ENCODE peak calls at places on chromosome 10, in five cellular contexts. One of them, this sample, is unnamed.

GRCh38 chr10:127298396-127298795 is 102.0 kb upstream of the INSYN2A start:
- DNase-seq in A673: no peak
- DNase-seq in fibroblast of lung: no peak
- DNase-seq in foreskin fibroblast: no peak
- DNase-seq in fibroblast of pulmonary artery: no peak
- DNase-seq in this sample: no peak

GRCh38 chr10:95406651-95407280 is 116.0 kb upstream of the PDLIM1 start:
- DNase-seq in A673: no peak
- DNase-seq in fibroblast of lung: no peak
- DNase-seq in foreskin fibroblast: no peak
- DNase-seq in fibroblast of pulmonary artery: peak; percentile 8
- DNase-seq in this sample: no peak

GRCh38 chr10:110032801-110033723 is 25.3 kb downstream of the ADD3 start:
- DNase-seq in A673: no peak
- DNase-seq in fibroblast of lung: peak; percentile 36
- DNase-seq in foreskin fibroblast: no peak
- DNase-seq in fibroblast of pulmonary artery: peak; percentile 48
- DNase-seq in this sample: no peak

GRCh38 chr10:75512534-75512933 is 81.1 kb downstream of the LRMDA start:
- DNase-seq in A673: no peak
- DNase-seq in fibroblast of lung: peak; percentile 78
- DNase-seq in foreskin fibroblast: no peak
- DNase-seq in fibroblast of pulmonary artery: no peak
- DNase-seq in this sample: no peak

GRCh38 chr10:51937736-51938135 is 238.3 kb upstream of the CSTF2T start:
- DNase-seq in A673: no peak
- DNase-seq in fibroblast of lung: peak; percentile 90
- DNase-seq in foreskin fibroblast: peak; percentile 57
- DNase-seq in fibroblast of pulmonary artery: peak; percentile 70
- DNase-seq in this sample: peak; percentile 27

GRCh38 chr10:132145521-132146185 is 41.1 kb upstream of the DPYSL4 start:
- DNase-seq in A673: no peak
- DNase-seq in fibroblast of lung: no peak
- DNase-seq in foreskin fibroblast: no peak
- DNase-seq in fibroblast of pulmonary artery: no peak
- DNase-seq in this sample: no peak

GRCh38 chr10:81570878-81571794 is 303.9 kb upstream of the NRG3 start:
- DNase-seq in A673: no peak
- DNase-seq in fibroblast of lung: no peak
- DNase-seq in foreskin fibroblast: no peak
- DNase-seq in fibroblast of pulmonary artery: no peak
- DNase-seq in this sample: no peak

GRCh38 chr10:132486539-132487121 is 51.0 kb upstream of the INPP5A start:
- DNase-seq in A673: no peak
- DNase-seq in fibroblast of lung: no peak
- DNase-seq in foreskin fibroblast: no peak
- DNase-seq in fibroblast of pulmonary artery: no peak
- DNase-seq in this sample: no peak

GRCh38 chr10:34254596-34254995 is 560.5 kb downstream of the PARD3 start:
- DNase-seq in A673: peak; percentile 28
- DNase-seq in fibroblast of lung: peak; percentile 50
- DNase-seq in foreskin fibroblast: peak; percentile 46
- DNase-seq in fibroblast of pulmonary artery: peak; percentile 66
- DNase-seq in this sample: peak; percentile 27

GRCh38 chr10:126398383-126398743 is 10.1 kb upstream of the ADAM12 start:
- DNase-seq in A673: no peak
- DNase-seq in fibroblast of lung: no peak
- DNase-seq in foreskin fibroblast: no peak
- DNase-seq in fibroblast of pulmonary artery: no peak
- DNase-seq in this sample: no peak

GRCh38 chr10:129442866-129443265 is 24.2 kb upstream of the MGMT start:
- DNase-seq in A673: no peak
- DNase-seq in fibroblast of lung: no peak
- DNase-seq in foreskin fibroblast: no peak
- DNase-seq in fibroblast of pulmonary artery: no peak
- DNase-seq in this sample: no peak

GRCh38 chr10:13632879-13633437 is 46.2 kb downstream of the PRPF18 start:
- DNase-seq in A673: no peak
- DNase-seq in fibroblast of lung: no peak
- DNase-seq in foreskin fibroblast: no peak
- DNase-seq in fibroblast of pulmonary artery: no peak
- DNase-seq in this sample: no peak

GRCh38 chr10:15106352-15107013 is 9.3 kb downstream of the RPP38 start:
- DNase-seq in A673: peak; percentile 86
- DNase-seq in fibroblast of lung: peak; percentile 81
- DNase-seq in foreskin fibroblast: peak; percentile 53
- DNase-seq in fibroblast of pulmonary artery: peak; percentile 82
- DNase-seq in this sample: peak; percentile 45

GRCh38 chr10:128563904-128564303 is 437.7 kb upstream of the MKI67 start:
- DNase-seq in A673: no peak
- DNase-seq in fibroblast of lung: no peak
- DNase-seq in foreskin fibroblast: no peak
- DNase-seq in fibroblast of pulmonary artery: no peak
- DNase-seq in this sample: no peak

GRCh38 chr10:87092861-87093460 is 1.7 kb downstream of the GLUD1 start:
- DNase-seq in A673: peak; percentile 78
- DNase-seq in fibroblast of lung: peak; percentile 49
- DNase-seq in foreskin fibroblast: peak; percentile 45
- DNase-seq in fibroblast of pulmonary artery: peak; percentile 39
- DNase-seq in this sample: no peak

GRCh38 chr10:76274933-76275332 is 843.5 kb downstream of the LRMDA start:
- DNase-seq in A673: no peak
- DNase-seq in fibroblast of lung: no peak
- DNase-seq in foreskin fibroblast: no peak
- DNase-seq in fibroblast of pulmonary artery: no peak
- DNase-seq in this sample: no peak

GRCh38 chr10:86373251-86373650 is 6.7 kb upstream of the GRID1 start:
- DNase-seq in A673: no peak
- DNase-seq in fibroblast of lung: no peak
- DNase-seq in foreskin fibroblast: no peak
- DNase-seq in fibroblast of pulmonary artery: no peak
- DNase-seq in this sample: no peak

GRCh38 chr10:89337493-89337892 is 9.7 kb downstream of the IFIT3 start:
- DNase-seq in A673: peak; percentile 51
- DNase-seq in fibroblast of lung: peak; percentile 25
- DNase-seq in foreskin fibroblast: no peak
- DNase-seq in fibroblast of pulmonary artery: peak; percentile 53
- DNase-seq in this sample: no peak

GRCh38 chr10:16609195-16609594 is 87.5 kb upstream of the C1QL3 start:
- DNase-seq in A673: no peak
- DNase-seq in fibroblast of lung: no peak
- DNase-seq in foreskin fibroblast: no peak
- DNase-seq in fibroblast of pulmonary artery: no peak
- DNase-seq in this sample: no peak

GRCh38 chr10:31315453-31315852 is 3.6 kb upstream of the ZEB1 start:
- DNase-seq in A673: no peak
- DNase-seq in fibroblast of lung: peak; percentile 61
- DNase-seq in foreskin fibroblast: peak; percentile 91
- DNase-seq in fibroblast of pulmonary artery: peak; percentile 61
- DNase-seq in this sample: no peak

GRCh38 chr10:71429929-71430328 is 33.2 kb downstream of the CDH23 start:
- DNase-seq in A673: peak; percentile 41
- DNase-seq in fibroblast of lung: no peak
- DNase-seq in foreskin fibroblast: no peak
- DNase-seq in fibroblast of pulmonary artery: no peak
- DNase-seq in this sample: no peak

GRCh38 chr10:123999956-124000615 is 93.3 kb downstream of the CHST15 start:
- DNase-seq in A673: no peak
- DNase-seq in fibroblast of lung: no peak
- DNase-seq in foreskin fibroblast: no peak
- DNase-seq in fibroblast of pulmonary artery: no peak
- DNase-seq in this sample: no peak

GRCh38 chr10:30502266-30503058 is 68.5 kb downstream of the MAP3K8 start:
- DNase-seq in A673: no peak
- DNase-seq in fibroblast of lung: peak; percentile 47
- DNase-seq in foreskin fibroblast: peak; percentile 7
- DNase-seq in fibroblast of pulmonary artery: peak; percentile 39
- DNase-seq in this sample: no peak

GRCh38 chr10:32413513-32413912 is 32.4 kb upstream of the CCDC7 start:
- DNase-seq in A673: no peak
- DNase-seq in fibroblast of lung: peak; percentile 73
- DNase-seq in foreskin fibroblast: peak; percentile 76
- DNase-seq in fibroblast of pulmonary artery: peak; percentile 52
- DNase-seq in this sample: peak; percentile 82

GRCh38 chr10:86068532-86069337 is 297.9 kb downstream of the GRID1 start:
- DNase-seq in A673: no peak
- DNase-seq in fibroblast of lung: no peak
- DNase-seq in foreskin fibroblast: no peak
- DNase-seq in fibroblast of pulmonary artery: no peak
- DNase-seq in this sample: no peak

GRCh38 chr10:49308881-49309280 is 9.9 kb downstream of the C10orf71 start:
- DNase-seq in A673: no peak
- DNase-seq in fibroblast of lung: no peak
- DNase-seq in foreskin fibroblast: no peak
- DNase-seq in fibroblast of pulmonary artery: no peak
- DNase-seq in this sample: no peak

GRCh38 chr10:5658871-5659618 is 7.3 kb downstream of the ASB13 start:
- DNase-seq in A673: peak; percentile 24
- DNase-seq in fibroblast of lung: no peak
- DNase-seq in foreskin fibroblast: no peak
- DNase-seq in fibroblast of pulmonary artery: no peak
- DNase-seq in this sample: no peak

GRCh38 chr10:88389456-88389855 is 193.7 kb downstream of the RNLS start:
- DNase-seq in A673: peak; percentile 35
- DNase-seq in fibroblast of lung: peak; percentile 83
- DNase-seq in foreskin fibroblast: peak; percentile 61
- DNase-seq in fibroblast of pulmonary artery: peak; percentile 82
- DNase-seq in this sample: peak; percentile 60

GRCh38 chr10:96619120-96619519 is 32.3 kb upstream of the TM9SF3 start:
- DNase-seq in A673: no peak
- DNase-seq in fibroblast of lung: no peak
- DNase-seq in foreskin fibroblast: no peak
- DNase-seq in fibroblast of pulmonary artery: no peak
- DNase-seq in this sample: no peak

GRCh38 chr10:91540714-91541113 is 92.2 kb downstream of the PPP1R3C start:
- DNase-seq in A673: peak; percentile 11
- DNase-seq in fibroblast of lung: no peak
- DNase-seq in foreskin fibroblast: no peak
- DNase-seq in fibroblast of pulmonary artery: no peak
- DNase-seq in this sample: no peak

GRCh38 chr10:98916751-98917150 is 318.9 kb downstream of the HPSE2 start:
- DNase-seq in A673: peak; percentile 38
- DNase-seq in fibroblast of lung: peak; percentile 26
- DNase-seq in foreskin fibroblast: peak; percentile 32
- DNase-seq in fibroblast of pulmonary artery: no peak
- DNase-seq in this sample: peak; percentile 2

GRCh38 chr10:9305018-9305655 is 1250.6 kb downstream of the GATA3 start:
- DNase-seq in A673: peak; percentile 27
- DNase-seq in fibroblast of lung: peak; percentile 52
- DNase-seq in foreskin fibroblast: peak; percentile 2
- DNase-seq in fibroblast of pulmonary artery: peak; percentile 45
- DNase-seq in this sample: peak; percentile 19

GRCh38 chr10:75181073-75181472 is 29.5 kb upstream of the VDAC2 start:
- DNase-seq in A673: no peak
- DNase-seq in fibroblast of lung: no peak
- DNase-seq in foreskin fibroblast: no peak
- DNase-seq in fibroblast of pulmonary artery: no peak
- DNase-seq in this sample: no peak

DNA sequence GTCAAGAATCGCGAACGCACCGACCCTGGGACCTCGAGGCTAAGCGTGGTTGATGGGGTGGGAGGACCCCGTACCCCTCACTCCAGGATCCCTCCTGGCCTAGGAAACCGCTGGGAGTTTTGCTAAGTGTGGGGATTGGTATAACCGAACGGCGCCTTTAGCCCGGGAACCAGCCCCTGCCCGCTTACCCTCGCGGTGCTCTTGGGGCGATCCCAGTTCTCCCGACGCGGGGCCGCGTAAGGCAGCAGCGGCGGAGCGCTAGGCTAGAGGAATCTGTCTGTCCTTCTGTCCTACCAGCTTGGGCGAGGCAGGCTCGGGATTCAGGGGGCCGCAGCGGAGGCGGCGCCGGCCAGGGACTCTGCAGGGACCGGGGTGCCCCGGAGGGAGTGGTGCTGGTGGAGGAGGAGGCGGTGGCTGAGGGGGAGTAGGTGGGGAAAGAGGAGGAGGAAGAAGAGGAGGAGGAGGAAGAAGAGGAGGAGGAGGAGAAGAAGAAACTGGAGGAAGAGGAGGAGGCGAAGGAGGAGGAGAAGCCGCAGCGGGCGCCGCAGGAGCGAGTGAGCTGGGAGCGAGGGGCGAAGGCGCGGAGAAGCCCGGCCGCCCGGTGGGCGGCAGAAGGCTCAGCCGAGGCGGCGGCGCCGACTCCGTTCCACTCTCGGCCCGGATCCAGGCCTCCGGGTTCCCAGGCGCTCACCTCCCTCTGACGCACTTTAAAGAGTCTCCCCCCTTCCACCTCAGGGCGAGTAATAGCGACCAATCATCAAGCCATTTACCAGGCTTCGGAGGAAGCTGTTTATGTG is 439 bp upstream of the EMX2 start:
- DNase-seq in A673: peak; percentile 73
- DNase-seq in fibroblast of lung: peak; percentile 18
- DNase-seq in foreskin fibroblast: peak; percentile 91
- DNase-seq in fibroblast of pulmonary artery: peak; percentile 81
- DNase-seq in this sample: peak; percentile 5
- H3K4me3 ChIP-seq in A673: peak overlapping the region; percentile 8
- H3K4me3 ChIP-seq in fibroblast of lung: no peak overlapping the region
- H3K4me3 ChIP-seq in foreskin fibroblast: peak overlapping the region; percentile 57
- H3K4me3 ChIP-seq in fibroblast of pulmonary artery: peak overlapping the region; percentile 55
- H3K4me3 ChIP-seq in this sample: peak overlapping the region; percentile 14

DNA sequence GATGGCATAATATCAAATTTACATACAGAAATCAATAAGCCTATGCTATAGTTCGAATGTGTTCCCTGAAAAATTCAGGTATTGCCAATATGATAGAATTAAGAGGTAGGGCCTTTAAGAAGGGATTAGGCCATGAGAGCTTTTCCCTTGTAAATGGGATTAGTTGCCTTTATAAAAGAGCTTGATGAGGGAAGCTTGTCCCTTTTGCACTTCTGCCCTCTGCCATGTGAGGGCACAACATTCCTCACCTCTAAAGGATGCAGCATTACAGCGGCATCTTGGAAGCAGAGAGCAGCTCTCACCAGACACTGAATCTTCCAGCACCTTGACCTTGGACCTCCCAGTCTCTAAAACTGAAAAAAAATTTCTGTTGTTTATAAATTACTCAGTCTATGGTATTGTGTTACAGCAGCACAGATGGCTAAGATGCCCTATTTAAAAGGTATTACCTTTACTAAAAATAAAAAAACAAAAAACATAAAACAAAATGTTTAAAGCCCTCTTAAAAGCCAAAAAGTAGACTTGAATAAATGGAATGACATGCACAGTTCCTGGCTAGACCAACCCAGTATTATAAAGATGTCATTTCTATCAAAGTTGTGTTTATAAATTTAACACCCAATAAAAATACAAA is 909.6 kb downstream of the REEP3 start:
- DNase-seq in A673: peak; percentile 33
- DNase-seq in fibroblast of lung: peak; percentile 5
- DNase-seq in foreskin fibroblast: no peak
- DNase-seq in fibroblast of pulmonary artery: peak; percentile 8
- DNase-seq in this sample: no peak
- TF ChIP-seq CTCF in A673: peak; percentile 40
- TF ChIP-seq CTCF in fibroblast of lung: no peak
- TF ChIP-seq CTCF in foreskin fibroblast: no peak
- TF ChIP-seq CTCF in fibroblast of pulmonary artery: peak; percentile 26
- TF ChIP-seq CTCF in this sample: peak; percentile 24

GRCh38 chr10:118658762-118659161 is 63.3 kb upstream of the PRLHR start:
- DNase-seq in A673: no peak
- DNase-seq in fibroblast of lung: no peak
- DNase-seq in foreskin fibroblast: no peak
- DNase-seq in fibroblast of pulmonary artery: no peak
- DNase-seq in this sample: no peak
- H3K4me3 ChIP-seq in A673: no peak overlapping the region
- H3K4me3 ChIP-seq in fibroblast of lung: no peak overlapping the region
- H3K4me3 ChIP-seq in foreskin fibroblast: no peak overlapping the region
- H3K4me3 ChIP-seq in fibroblast of pulmonary artery: no peak overlapping the region
- H3K4me3 ChIP-seq in this sample: no peak overlapping the region

GRCh38 chr10:100715101-100715444 is 30.3 kb upstream of the PAX2 start:
- DNase-seq in A673: no peak
- DNase-seq in fibroblast of lung: no peak
- DNase-seq in foreskin fibroblast: no peak
- DNase-seq in fibroblast of pulmonary artery: no peak
- DNase-seq in this sample: no peak
- TF ChIP-seq CTCF in A673: no peak
- TF ChIP-seq CTCF in fibroblast of lung: no peak
- TF ChIP-seq CTCF in foreskin fibroblast: no peak
- TF ChIP-seq CTCF in fibroblast of pulmonary artery: no peak
- TF ChIP-seq CTCF in this sample: no peak